ENCODE peak calls at places on chromosome 17, in nine cellular contexts. W, O, A, P, S, T, Q, R and I are unnamed samples.

GRCh38 chr17:44642861-44643260 is 13.4 kb upstream of the MEIOC start:
- DNase-seq in W (no peak), O (no peak), A (no peak), P (no peak), S (peak; percentile 46), T (no peak), Q (no peak), R (peak; percentile 19), I (no peak)

GRCh38 chr17:57135748-57136342 is 50.8 kb downstream of the AKAP1 start:
- DNase-seq in W (no peak), O (no peak), A (peak; percentile 19), P (no peak), S (no peak), T (no peak), Q (no peak), R (no peak), I (no peak)

GRCh38 chr17:58668598-58668935 is 23.3 kb downstream of the TEX14 start:
- DNase-seq in W (no peak), O (no peak), A (no peak), P (no peak), S (no peak), T (no peak), Q (no peak), R (no peak), I (no peak)

GRCh38 chr17:30352247-30352814 is 18.5 kb upstream of the TMIGD1 start:
- DNase-seq in W (no peak), O (no peak), A (no peak), P (no peak), S (no peak), T (no peak), Q (no peak), R (no peak), I (peak; percentile 96)

GRCh38 chr17:81518785-81519283 is 6.2 kb upstream of the ACTG1 start:
- DNase-seq in W (no peak), O (peak; percentile 38), A (no peak), P (peak; percentile 38), S (no peak), T (no peak), Q (no peak), R (no peak), I (peak; percentile 78)

GRCh38 chr17:7840875-7841274 is 6.9 kb downstream of the KDM6B start:
- DNase-seq in W (no peak), O (no peak), A (no peak), P (no peak), S (no peak), T (no peak), Q (no peak), R (no peak), I (peak; percentile 41)

GRCh38 chr17:81651692-81652091 is 4.7 kb downstream of the PDE6G start:
- DNase-seq in W (peak; percentile 76), O (peak; percentile 94), A (no peak), P (no peak), S (peak; percentile 76), T (peak; percentile 62), Q (no peak), R (peak; percentile 73), I (no peak)

GRCh38 chr17:29115435-29115834 is 64.8 kb downstream of the MYO18A start:
- DNase-seq in W (no peak), O (no peak), A (no peak), P (no peak), S (no peak), T (no peak), Q (no peak), R (no peak), I (no peak)

GRCh38 chr17:49901460-49902331 is 53.8 kb upstream of the TAC4 start:
- DNase-seq in W (no peak), O (no peak), A (no peak), P (no peak), S (no peak), T (no peak), Q (no peak), R (no peak), I (no peak)

GRCh38 chr17:49896222-49896621 is 48.4 kb upstream of the TAC4 start:
- DNase-seq in W (no peak), O (no peak), A (no peak), P (no peak), S (no peak), T (no peak), Q (no peak), R (no peak), I (no peak)

GRCh38 chr17:49896860-49897259 is 49.0 kb upstream of the TAC4 start:
- DNase-seq in W (no peak), O (no peak), A (no peak), P (no peak), S (no peak), T (no peak), Q (no peak), R (no peak), I (no peak)

GRCh38 chr17:49899588-49899987 is 51.7 kb upstream of the TAC4 start:
- DNase-seq in W (no peak), O (no peak), A (no peak), P (no peak), S (no peak), T (no peak), Q (no peak), R (no peak), I (no peak)

GRCh38 chr17:49898547-49899490 is 51.0 kb upstream of the TAC4 start:
- DNase-seq in W (peak; percentile 25), O (peak; percentile 5), A (no peak), P (no peak), S (no peak), T (no peak), Q (no peak), R (no peak), I (no peak)
- TF ChIP-seq CTCF in W (peak; percentile 41), O (no peak), A (no peak), P (no peak), S (no peak), T (no peak), Q (no peak), R (peak; percentile 18), I (no peak)

DNA sequence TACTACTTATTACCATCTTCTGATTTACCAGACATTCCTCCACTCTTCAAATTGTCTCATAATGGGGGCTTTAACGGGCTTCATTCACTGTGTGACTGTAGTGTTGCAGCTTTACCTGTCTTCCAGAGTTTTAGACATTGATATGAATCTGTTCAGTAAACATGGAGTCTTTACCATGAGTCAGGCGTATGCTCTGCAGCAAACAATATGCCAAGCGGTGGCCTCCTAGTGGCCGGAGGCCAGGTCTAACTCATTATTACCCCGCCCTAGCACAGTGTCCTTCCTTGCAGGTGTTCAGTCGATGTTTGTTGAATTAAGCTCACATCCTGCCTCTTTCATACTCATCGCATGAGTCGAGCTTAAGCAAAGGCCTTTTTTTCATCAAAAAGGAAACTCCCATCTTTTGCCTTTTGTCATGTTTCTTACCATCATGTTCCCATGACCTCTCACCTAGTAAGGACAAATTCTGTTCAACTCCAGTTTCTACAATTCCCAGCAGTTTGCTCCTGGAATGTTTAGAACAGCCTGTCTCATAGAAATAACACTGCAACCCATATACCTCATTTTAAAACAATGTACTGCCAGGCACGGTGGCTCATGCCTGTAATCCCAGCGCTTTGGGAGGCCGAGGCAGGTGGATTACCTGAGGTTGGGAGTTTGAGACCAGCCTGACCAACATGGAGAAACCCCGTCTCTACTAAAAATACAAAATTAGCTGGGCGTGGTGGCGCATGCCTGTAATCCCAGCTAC is 39.4 kb downstream of the TUBD1 start:
- DNase-seq in W (peak; percentile 94), O (peak; percentile 100), A (peak; percentile 48), P (no peak), S (peak; percentile 92), T (peak; percentile 65), Q (peak; percentile 11), R (no peak), I (no peak)
- TF ChIP-seq CTCF in W (peak; percentile 77), O (peak; percentile 67), A (peak; percentile 54), P (no peak), S (peak; percentile 31), T (no peak), Q (peak; percentile 61), R (peak; percentile 52), I (peak; percentile 25)

GRCh38 chr17:32759476-32759875 is 117.4 kb downstream of the MYO1D start:
- DNase-seq in W (no peak), O (no peak), A (no peak), P (no peak), S (no peak), T (no peak), Q (no peak), R (no peak), I (no peak)

GRCh38 chr17:32757963-32758362 is 119.0 kb downstream of the MYO1D start:
- DNase-seq in W (peak; percentile 28), O (no peak), A (no peak), P (no peak), S (peak; percentile 48), T (no peak), Q (no peak), R (no peak), I (no peak)

GRCh38 chr17:32752934-32753333 is 124.0 kb downstream of the MYO1D start:
- DNase-seq in W (no peak), O (no peak), A (no peak), P (no peak), S (no peak), T (no peak), Q (no peak), R (no peak), I (no peak)

GRCh38 chr17:32756696-32757095 is 120.2 kb downstream of the MYO1D start:
- DNase-seq in W (no peak), O (no peak), A (no peak), P (no peak), S (no peak), T (no peak), Q (no peak), R (no peak), I (no peak)

DNA sequence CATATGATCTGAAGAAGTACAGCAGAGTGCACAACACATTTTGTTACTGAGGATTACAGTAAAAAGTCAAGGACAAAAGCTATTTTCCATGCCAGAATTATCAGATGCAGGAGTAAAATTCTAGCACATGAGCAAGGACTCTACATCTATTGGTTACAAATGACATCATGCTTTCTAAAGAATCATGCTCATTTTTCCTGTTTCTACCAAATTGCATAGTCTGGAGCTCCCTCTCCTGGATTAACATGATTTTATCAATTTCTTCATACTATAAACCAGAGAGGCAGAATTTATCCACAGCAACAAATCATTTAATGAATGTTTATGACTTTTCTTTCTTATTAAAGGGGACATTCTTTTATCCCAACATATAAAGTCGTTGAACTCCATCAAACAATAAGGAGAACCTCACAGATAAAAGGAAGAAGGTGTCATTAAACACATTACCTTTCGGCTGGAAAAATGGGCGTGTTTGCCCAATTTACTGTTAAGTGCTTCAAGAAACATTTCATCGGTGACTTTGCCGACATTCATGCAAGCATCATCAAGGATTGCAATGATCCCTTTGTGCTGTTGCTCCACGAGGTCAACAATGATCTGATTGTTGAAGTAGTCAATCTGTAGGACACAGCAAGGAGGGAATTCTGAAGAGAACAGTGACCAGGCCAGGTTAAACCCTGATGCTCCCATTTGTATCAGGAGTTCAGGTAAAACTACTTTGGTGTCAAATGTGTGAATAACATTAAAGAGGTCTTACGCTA is 121.7 kb downstream of the MYO1D start:
- DNase-seq in W (peak; percentile 90), O (peak; percentile 85), A (no peak), P (no peak), S (peak; percentile 62), T (no peak), Q (no peak), R (peak; percentile 66), I (no peak)
- TF ChIP-seq CTCF in W (peak; percentile 52), O (peak; percentile 31), A (peak; percentile 44), P (peak; percentile 30), S (peak; percentile 52), T (no peak), Q (peak; percentile 79), R (peak; percentile 21), I (peak; percentile 80)

DNA sequence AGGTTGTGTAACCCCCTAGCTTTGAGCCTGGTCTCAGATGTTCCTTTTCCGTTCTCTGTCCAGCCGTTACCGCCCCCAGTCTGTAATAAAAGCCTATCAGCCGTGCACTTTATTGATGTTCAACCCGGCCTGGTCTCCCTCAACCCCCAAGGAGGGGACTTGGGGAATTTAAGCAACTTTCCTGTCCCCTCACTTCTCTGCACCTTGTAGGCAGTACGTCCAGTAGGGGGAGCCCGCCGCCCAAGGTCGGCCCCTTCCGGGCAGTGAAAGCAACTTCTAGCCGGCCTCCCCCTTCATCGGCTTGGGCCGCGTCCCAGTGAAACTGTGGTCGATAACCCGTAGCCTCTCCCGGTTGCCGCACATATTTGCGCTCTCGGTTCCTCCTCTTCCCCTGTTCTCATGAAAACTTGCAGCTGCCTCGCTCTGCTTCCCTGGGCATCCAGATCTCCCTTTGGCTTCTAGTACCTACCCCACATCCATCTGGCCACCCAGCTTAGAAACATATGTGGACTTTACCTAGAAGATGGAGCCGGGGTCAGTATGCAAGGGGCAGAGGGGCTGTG is 7.9 kb downstream of the PNPO start:
- DNase-seq in W (peak; percentile 88), O (peak; percentile 82), A (peak; percentile 96), P (peak; percentile 80), S (peak; percentile 82), T (peak; percentile 92), Q (peak; percentile 97), R (peak; percentile 70), I (peak; percentile 78)
- TF ChIP-seq CTCF in W (peak; percentile 94), O (peak; percentile 89), A (peak; percentile 78), P (peak; percentile 90), S (peak; percentile 86), T (peak; percentile 76), Q (peak; percentile 96), R (peak; percentile 95), I (peak; percentile 95)